ENCODE peak calls at places on chromosomes 11 and 22, in four cellular contexts. G is stimulated activated CD4-positive, alpha-beta T cell treated with anti-CD3 and anti-CD28 coated beads, Interleukin-4, amount 100 ng/mL, for 4 hours; R is AG04450; V is adrenal gland. Q is an unnamed sample.

GRCh38 chr11:76236092-76237026 is 30.1 kb upstream of the WNT11 start:
- DNase-seq in R (no peak), V (peak; percentile 73), G (no peak), Q (no peak)

GRCh38 chr11:127629200-127629599 is 628.6 kb upstream of the KIRREL3 start:
- DNase-seq in R (no peak), V (no peak), G (no peak), Q (no peak)

GRCh38 chr11:93329936-93330445 is 551 bp upstream of the DEUP1 start:
- DNase-seq in V (peak; percentile 16), R (no peak), G (no peak), Q (no peak)

GRCh38 chr11:47916361-47916841 is 64.0 kb upstream of the PTPRJ start:
- DNase-seq in V (peak; percentile 77), R (no peak), G (no peak), Q (no peak)

GRCh38 chr11:75565916-75566762 is 4.1 kb downstream of the SERPINH1 start:
- DNase-seq in G (no peak), V (peak; percentile 16), R (no peak), Q (no peak)

GRCh38 chr22:24948356-24949202 is 2.1 kb upstream of the LHFPL7 start:
- DNase-seq in R (no peak), V (no peak), G (no peak), Q (no peak)

GRCh38 chr22:32623943-32624342 is 149.3 kb downstream of the FBXO7 start:
- DNase-seq in G (no peak), R (peak; percentile 88), V (peak; percentile 78), Q (no peak)

GRCh38 chr11:86414032-86414431 is 39.3 kb downstream of the CCDC81 start:
- DNase-seq in V (no peak), R (no peak), G (no peak), Q (no peak)

GRCh38 chr11:9138612-9139579 is 47.5 kb upstream of the SCUBE2 start:
- DNase-seq in G (peak; percentile 5), R (peak; percentile 81), V (peak; percentile 55), Q (no peak)

GRCh38 chr11:124900464-124900863 is 2.8 kb upstream of the ROBO4 start:
- DNase-seq in G (no peak), V (no peak), R (peak; percentile 68), Q (no peak)

GRCh38 chr11:2582958-2583604 is 116.7 kb downstream of the KCNQ1OT1 start:
- DNase-seq in R (no peak), V (peak; percentile 12), G (no peak), Q (no peak)

GRCh38 chr11:69540118-69541000 is 58.9 kb downstream of the LINC01488 start:
- DNase-seq in G (no peak), V (no peak), R (no peak), Q (no peak)

GRCh38 chr11:60428517-60428916 is 855 bp upstream of the MS4A5 start:
- DNase-seq in V (no peak), R (no peak), G (no peak), Q (no peak)

GRCh38 chr11:90220391-90220790 is 2.5 kb downstream of the CHORDC1 start:
- DNase-seq in V (peak; percentile 18), G (no peak), R (no peak), Q (no peak)

GRCh38 chr11:76008474-76008873 is 193.5 kb downstream of the UVRAG start:
- DNase-seq in V (no peak), G (no peak), R (no peak), Q (no peak)

GRCh38 chr11:127130321-127130720 is 129.8 kb upstream of the KIRREL3 start:
- DNase-seq in G (no peak), R (no peak), V (no peak), Q (no peak)

GRCh38 chr11:9075441-9076000 is 15.9 kb downstream of the SCUBE2 start:
- DNase-seq in V (no peak), G (no peak), R (no peak), Q (no peak)

GRCh38 chr22:42275176-42275575 is 4.7 kb upstream of the TCF20 start:
- DNase-seq in G (no peak), V (no peak), R (no peak), Q (no peak)

GRCh38 chr11:73314121-73314948 is 6.3 kb downstream of the ARHGEF17 start:
- DNase-seq in R (no peak), G (no peak), V (no peak), Q (no peak)

GRCh38 chr22:20459862-20460261 is 22.2 kb upstream of the SCARF2 start:
- DNase-seq in G (no peak), V (no peak), R (no peak), Q (no peak)

GRCh38 chr11:70661763-70662501 is 263.6 kb downstream of the CTTN start:
- DNase-seq in R (no peak), V (no peak), G (no peak), Q (no peak)

GRCh38 chr11:61516675-61517516 is 8.3 kb downstream of the LRRC10B start:
- DNase-seq in G (peak; percentile 59), R (no peak), V (no peak), Q (peak; percentile 63)

GRCh38 chr22:38317995-38318715 is 922 bp upstream of the CSNK1E start:
- DNase-seq in G (no peak), R (peak; percentile 52), V (peak; percentile 87), Q (no peak)

GRCh38 chr22:32204856-32205722 is at the start of gene RFPL2:
- DNase-seq in G (peak; percentile 41), V (no peak), R (no peak), Q (no peak)

GRCh38 chr22:37274380-37274862 is 7.9 kb upstream of the CYTH4 start:
- DNase-seq in V (peak; percentile 69), G (no peak), R (no peak), Q (no peak)

GRCh38 chr22:20111689-20112622 is 3.9 kb upstream of the RANBP1 start:
- DNase-seq in G (no peak), V (no peak), R (no peak), Q (no peak)

Q was measured in central memory CD8-positive, alpha-beta T cell.